ENCODE peak calls at places on chromosomes 13 and 19, in eight cellular contexts. K is ELF-1; D is epithelial cell of esophagus; B is activated CD4-positive, alpha-beta T cell treated with anti-CD3 and anti-CD28 coated beads, Interleukin-2, amount 50 U/mL, for 4 hours; I is left ventricle myocardium superior; W is caudate nucleus; N is Jurkat, Clone E6-1; O is activated T-cell treated with anti-CD3 and anti-CD28 coated beads for 1 hour. F is an unnamed sample.

GRCh38 chr13:90205911-90206310 is 1141.6 kb upstream of the MIR17HG start:
- DNase-seq in D (peak), O (no peak), B (no peak), I (no peak), K (no peak), W (no peak), N (no peak), F (no peak)

GRCh38 chr13:26557393-26558073 is at the start of gene WASF3:
- DNase-seq in K (peak), D (peak), W (peak), N (peak), I (peak), O (no peak), B (no peak), F (peak)

GRCh38 chr19:5973376-5973775 is 4.6 kb downstream of the RANBP3 start:
- DNase-seq in W (no peak), N (no peak), O (no peak), D (no peak), I (no peak), K (no peak), B (no peak), F (no peak)

GRCh38 chr19:57802269-57802668 is 12.4 kb downstream of the ZNF552 start:
- DNase-seq in K (no peak), N (no peak), D (no peak), W (no peak), O (no peak), I (no peak), B (no peak), F (no peak)

GRCh38 chr13:43107780-43108179 is 84.4 kb downstream of the DNAJC15 start:
- DNase-seq in W (no peak), I (no peak), B (no peak), N (no peak), O (no peak), K (no peak), D (no peak), F (no peak)

GRCh38 chr13:112616586-112617381 is 28.8 kb upstream of the TUBGCP3 start:
- DNase-seq in I (no peak), N (peak), B (no peak), D (peak), O (no peak), K (peak), W (no peak), F (no peak)

GRCh38 chr19:50365434-50366306 is at the start of gene NAPSA:
- DNase-seq in K (no peak), B (no peak), D (no peak), W (no peak), N (no peak), O (no peak), I (no peak), F (no peak)

GRCh38 chr13:107590556-107590955 is 624.8 kb downstream of the LIG4 start:
- DNase-seq in B (no peak), W (no peak), K (no peak), D (no peak), O (no peak), I (no peak), N (no peak), F (no peak)

GRCh38 chr13:102002271-102002670 is 399.6 kb downstream of the FGF14 start:
- DNase-seq in I (no peak), B (no peak), K (no peak), W (no peak), D (no peak), N (no peak), O (no peak), F (no peak)

GRCh38 chr13:98297043-98297442 is 120.0 kb upstream of the RNF113B start:
- DNase-seq in B (no peak), D (no peak), K (no peak), N (no peak), W (no peak), O (no peak), I (no peak), F (no peak)

GRCh38 chr19:10230155-10230903 is 802 bp downstream of the S1PR2 start:
- DNase-seq in B (peak), W (no peak), I (peak), N (no peak), O (peak), D (no peak), K (no peak), F (peak)

GRCh38 chr19:45556835-45557234 is 27.8 kb downstream of the OPA3 start:
- DNase-seq in D (no peak), W (no peak), I (peak), N (no peak), B (no peak), K (no peak), O (no peak), F (no peak)

GRCh38 chr13:24263652-24264051 is 45.7 kb upstream of the C1QTNF9 start:
- DNase-seq in O (no peak), N (no peak), K (no peak), D (no peak), B (no peak), W (no peak), I (no peak), F (no peak)

GRCh38 chr19:5926641-5927438 is 12.8 kb downstream of the CAPS start:
- DNase-seq in D (no peak), O (no peak), N (no peak), B (no peak), K (no peak), W (no peak), I (peak), F (no peak)

GRCh38 chr19:48735031-48735615 is 5.3 kb downstream of the RASIP1 start:
- DNase-seq in K (peak), D (peak), W (no peak), N (no peak), O (no peak), B (no peak), I (no peak), F (no peak)

GRCh38 chr19:11361037-11361770 is 6.0 kb downstream of the PLPPR2 start:
- DNase-seq in N (no peak), W (no peak), O (no peak), I (peak), K (peak), B (no peak), D (peak), F (peak)

GRCh38 chr13:39052944-39053343 is 14.7 kb downstream of the NHLRC3 start:
- DNase-seq in I (no peak), B (no peak), N (no peak), O (no peak), W (no peak), K (no peak), D (no peak), F (no peak)

GRCh38 chr13:94813920-94814500 is 101.7 kb upstream of the SOX21 start:
- DNase-seq in I (no peak), K (no peak), O (no peak), W (no peak), D (no peak), B (no peak), N (no peak), F (no peak)

GRCh38 chr19:1445932-1446712 is 3.8 kb upstream of the APC2 start:
- DNase-seq in K (no peak), B (no peak), D (no peak), W (no peak), O (no peak), N (no peak), I (peak), F (no peak)

GRCh38 chr13:70253834-70254233 is 145.6 kb upstream of the KLHL1 start:
- DNase-seq in I (no peak), N (no peak), K (no peak), O (no peak), B (no peak), W (no peak), D (peak), F (no peak)

GRCh38 chr13:112907916-112908315 is 61.1 kb upstream of the MCF2L start:
- DNase-seq in N (no peak), K (no peak), D (no peak), B (no peak), W (no peak), I (no peak), O (no peak), F (no peak)

GRCh38 chr13:47933688-47934011 is 67.4 kb downstream of the SUCLA2 start:
- DNase-seq in B (no peak), I (no peak), W (no peak), N (peak), O (no peak), K (no peak), D (peak), F (no peak)

GRCh38 chr13:23384111-23384510 is 49.4 kb downstream of the SACS start:
- DNase-seq in D (peak), O (no peak), N (no peak), W (no peak), I (no peak), B (no peak), K (no peak), F (no peak)

GRCh38 chr13:42123600-42123999 is 75.2 kb downstream of the DGKH start:
- DNase-seq in B (no peak), O (no peak), K (no peak), W (no peak), D (peak), I (no peak), N (no peak), F (no peak)

GRCh38 chr19:2168619-2169424 is 5.1 kb downstream of the DOT1L start:
- DNase-seq in I (peak), B (peak), O (peak), W (peak), D (peak), N (no peak), K (peak), F (peak)

F was measured in progenitor cell of endocrine pancreas.